ENCODE peak calls at places on chromosomes 16 and 17, in nine cellular contexts. One of them, this sample, is unnamed.

GRCh38 chr17:68599873-68600122 is 1.4 kb downstream of the FAM20A start:
- DNase-seq in fibroblast of lung: no peak
- DNase-seq in left colon: no peak
- DNase-seq in HAP-1: no peak
- DNase-seq in stimulated activated CD4-positive, alpha-beta T cell treated with anti-CD3 and anti-CD28 coated beads, Interleukin-2, amount 100 ng/mL, for 48 hours: no peak
- DNase-seq in A549: no peak
- DNase-seq in effector memory CD8-positive, alpha-beta T cell: no peak
- DNase-seq in germinal center: no peak
- DNase-seq in hypothalamus: no peak
- DNase-seq in this sample: no peak

GRCh38 chr17:50123649-50124349 is 6.2 kb downstream of the SAMD14 start:
- DNase-seq in fibroblast of lung: peak; percentile 41
- DNase-seq in left colon: no peak
- DNase-seq in HAP-1: no peak
- DNase-seq in stimulated activated CD4-positive, alpha-beta T cell treated with anti-CD3 and anti-CD28 coated beads, Interleukin-2, amount 100 ng/mL, for 48 hours: no peak
- DNase-seq in A549: no peak
- DNase-seq in effector memory CD8-positive, alpha-beta T cell: no peak
- DNase-seq in germinal center: no peak
- DNase-seq in hypothalamus: no peak
- DNase-seq in this sample: no peak

GRCh38 chr17:13306310-13306962 is 288.6 kb upstream of the ELAC2 start:
- DNase-seq in fibroblast of lung: peak; percentile 82
- DNase-seq in left colon: no peak
- DNase-seq in HAP-1: no peak
- DNase-seq in stimulated activated CD4-positive, alpha-beta T cell treated with anti-CD3 and anti-CD28 coated beads, Interleukin-2, amount 100 ng/mL, for 48 hours: no peak
- DNase-seq in A549: peak; percentile 34
- DNase-seq in effector memory CD8-positive, alpha-beta T cell: no peak
- DNase-seq in germinal center: no peak
- DNase-seq in hypothalamus: no peak
- DNase-seq in this sample: no peak

GRCh38 chr17:77957215-77957868 is 1.2 kb upstream of the TNRC6C start:
- DNase-seq in fibroblast of lung: peak; percentile 27
- DNase-seq in left colon: no peak
- DNase-seq in HAP-1: no peak
- DNase-seq in stimulated activated CD4-positive, alpha-beta T cell treated with anti-CD3 and anti-CD28 coated beads, Interleukin-2, amount 100 ng/mL, for 48 hours: peak; percentile 3
- DNase-seq in A549: peak; percentile 34
- DNase-seq in effector memory CD8-positive, alpha-beta T cell: peak; percentile 30
- DNase-seq in germinal center: peak; percentile 7
- DNase-seq in hypothalamus: no peak
- DNase-seq in this sample: no peak

GRCh38 chr17:5049314-5049819 is 14.1 kb upstream of the SLC52A1 start:
- DNase-seq in fibroblast of lung: no peak
- DNase-seq in left colon: no peak
- DNase-seq in HAP-1: no peak
- DNase-seq in stimulated activated CD4-positive, alpha-beta T cell treated with anti-CD3 and anti-CD28 coated beads, Interleukin-2, amount 100 ng/mL, for 48 hours: no peak
- DNase-seq in A549: no peak
- DNase-seq in effector memory CD8-positive, alpha-beta T cell: peak; percentile 74
- DNase-seq in germinal center: no peak
- DNase-seq in hypothalamus: no peak
- DNase-seq in this sample: no peak

GRCh38 chr16:71214771-71215381 is 15.6 kb downstream of the HYDIN start:
- DNase-seq in fibroblast of lung: no peak
- DNase-seq in left colon: no peak
- DNase-seq in HAP-1: no peak
- DNase-seq in stimulated activated CD4-positive, alpha-beta T cell treated with anti-CD3 and anti-CD28 coated beads, Interleukin-2, amount 100 ng/mL, for 48 hours: no peak
- DNase-seq in A549: no peak
- DNase-seq in effector memory CD8-positive, alpha-beta T cell: no peak
- DNase-seq in germinal center: no peak
- DNase-seq in hypothalamus: no peak
- DNase-seq in this sample: no peak

GRCh38 chr16:27378871-27379580 is 22.9 kb upstream of the IL21R start:
- DNase-seq in fibroblast of lung: peak; percentile 9
- DNase-seq in left colon: no peak
- DNase-seq in HAP-1: no peak
- DNase-seq in stimulated activated CD4-positive, alpha-beta T cell treated with anti-CD3 and anti-CD28 coated beads, Interleukin-2, amount 100 ng/mL, for 48 hours: no peak
- DNase-seq in A549: no peak
- DNase-seq in effector memory CD8-positive, alpha-beta T cell: no peak
- DNase-seq in germinal center: no peak
- DNase-seq in hypothalamus: no peak
- DNase-seq in this sample: no peak

GRCh38 chr16:56858375-56858774 is 6.6 kb upstream of the SLC12A3 start:
- DNase-seq in fibroblast of lung: no peak
- DNase-seq in left colon: no peak
- DNase-seq in HAP-1: no peak
- DNase-seq in stimulated activated CD4-positive, alpha-beta T cell treated with anti-CD3 and anti-CD28 coated beads, Interleukin-2, amount 100 ng/mL, for 48 hours: no peak
- DNase-seq in A549: no peak
- DNase-seq in effector memory CD8-positive, alpha-beta T cell: no peak
- DNase-seq in germinal center: peak; percentile 26
- DNase-seq in hypothalamus: no peak
- DNase-seq in this sample: no peak

GRCh38 chr16:51596247-51596646 is 445.2 kb upstream of the SALL1 start:
- DNase-seq in fibroblast of lung: no peak
- DNase-seq in left colon: no peak
- DNase-seq in HAP-1: no peak
- DNase-seq in stimulated activated CD4-positive, alpha-beta T cell treated with anti-CD3 and anti-CD28 coated beads, Interleukin-2, amount 100 ng/mL, for 48 hours: no peak
- DNase-seq in A549: no peak
- DNase-seq in effector memory CD8-positive, alpha-beta T cell: no peak
- DNase-seq in germinal center: no peak
- DNase-seq in hypothalamus: no peak
- DNase-seq in this sample: no peak

GRCh38 chr16:19765860-19766553 is 47.9 kb downstream of the IQCK start:
- DNase-seq in fibroblast of lung: no peak
- DNase-seq in left colon: no peak
- DNase-seq in HAP-1: no peak
- DNase-seq in stimulated activated CD4-positive, alpha-beta T cell treated with anti-CD3 and anti-CD28 coated beads, Interleukin-2, amount 100 ng/mL, for 48 hours: no peak
- DNase-seq in A549: no peak
- DNase-seq in effector memory CD8-positive, alpha-beta T cell: no peak
- DNase-seq in germinal center: no peak
- DNase-seq in hypothalamus: peak; percentile 65
- DNase-seq in this sample: no peak